ENCODE peak calls at places on chromosomes 3 and 15, in nine cellular contexts. V is RWPE1; Z is NCI-H1694 treated with DMSO at 0.1 percent for 48 hours; D is GM12865; L is activated T-cell treated with anti-CD3 and anti-CD28 coated beads, Interleukin-2, amount 50 U/mL, for 48 hours; C is sciatic nerve; E is DND-41; N is NCI-H1417; J is stomach. K is an unnamed sample.

GRCh38 chr3:53255775-53256703 is at the start of gene TKT:
- DNase-seq in V (peak), Z (no peak), D (peak), L (peak), C (peak), E (peak), N (peak), J (peak), K (peak)

GRCh38 chr3:71684752-71685151 is 40.5 kb downstream of the EIF4E3 start:
- DNase-seq in V (peak), Z (no peak), D (no peak), L (no peak), C (no peak), E (no peak), N (no peak), J (no peak), K (no peak)

GRCh38 chr3:115341208-115341607 is 194.1 kb upstream of the ZBTB20 start:
- DNase-seq in V (peak), Z (no peak), D (no peak), L (no peak), C (no peak), E (no peak), N (no peak), J (no peak), K (no peak)

GRCh38 chr3:110180733-110181132 is 843.4 kb upstream of the DPPA4 start:
- DNase-seq in V (no peak), Z (no peak), D (no peak), L (no peak), C (no peak), E (no peak), N (no peak), J (no peak), K (no peak)

GRCh38 chr3:80889643-80890042 is 871.8 kb downstream of the GBE1 start:
- DNase-seq in V (no peak), Z (no peak), D (no peak), L (no peak), C (no peak), E (no peak), N (no peak), J (no peak), K (no peak)

GRCh38 chr15:64618569-64618968 is 156.8 kb downstream of the RBPMS2 start:
- DNase-seq in V (no peak), Z (no peak), D (no peak), L (no peak), C (no peak), E (no peak), N (no peak), J (no peak), K (no peak)

GRCh38 chr3:194306771-194307640 is 44.1 kb downstream of the CPN2 start:
- DNase-seq in V (no peak), Z (no peak), D (peak), L (peak), C (no peak), E (peak), N (no peak), J (no peak), K (peak)

GRCh38 chr3:194205675-194206133 is 69.8 kb downstream of the HES1 start:
- DNase-seq in V (no peak), Z (no peak), D (no peak), L (peak), C (no peak), E (peak), N (peak), J (no peak), K (peak)

GRCh38 chr3:194930439-194931204 is 244.9 kb downstream of the FAM43A start:
- DNase-seq in V (peak), Z (no peak), D (no peak), L (no peak), C (peak), E (no peak), N (no peak), J (no peak), K (no peak)

GRCh38 chr3:151816091-151816604 is 2.2 kb downstream of the AADAC start:
- DNase-seq in V (peak), Z (no peak), D (no peak), L (no peak), C (no peak), E (no peak), N (peak), J (peak), K (no peak)

GRCh38 chr3:72782521-72782920 is 65.7 kb downstream of the SHQ1 start:
- DNase-seq in V (no peak), Z (no peak), D (no peak), L (no peak), C (no peak), E (no peak), N (peak), J (no peak), K (no peak)

GRCh38 chr15:26382416-26383086 is 390.3 kb downstream of the GABRB3 start:
- DNase-seq in V (no peak), Z (no peak), D (no peak), L (no peak), C (no peak), E (no peak), N (peak), J (no peak), K (no peak)